ENCODE peak calls at places on chromosomes 12 and 14, in ten cellular contexts. G is activated CD8-positive, alpha-beta memory T cell treated with anti-CD3 and anti-CD28 coated beads for 4 hours; M is naive thymus-derived CD8-positive, alpha-beta T cell; E is A673; W is Peyer's patch; N is AML-193; A is stimulated activated CD4-positive, alpha-beta T cell treated with anti-CD3 and anti-CD28 coated beads, TNF-alpha, amount 100 ng/mL, for 4 hours; I is body of pancreas; S is endothelial cell; D is KG1. L is an unnamed sample.

GRCh38 chr14:103697601-103698379 is 17.5 kb downstream of the XRCC3 start:
- DNase-seq in G (no peak), M (no peak), E (no peak), W (no peak), N (no peak), A (no peak), I (no peak), S (no peak), D (no peak), L (no peak)

GRCh38 chr12:30457621-30458289 is 237.9 kb downstream of the IPO8 start:
- DNase-seq in G (no peak), M (no peak), E (peak; percentile 81), W (no peak), N (no peak), A (no peak), I (no peak), S (no peak), D (no peak), L (no peak)

GRCh38 chr12:94172973-94173372 is 24.6 kb downstream of the PLXNC1 start:
- DNase-seq in G (no peak), M (no peak), E (no peak), W (no peak), N (no peak), A (no peak), I (peak; percentile 73), S (no peak), D (no peak), L (no peak)

GRCh38 chr12:46354111-46354798 is 18.3 kb downstream of the SLC38A2 start:
- DNase-seq in G (no peak), M (no peak), E (no peak), W (no peak), N (peak; percentile 33), A (no peak), I (no peak), S (no peak), D (no peak), L (no peak)

GRCh38 chr14:88868558-88869159 is 44.2 kb downstream of the TTC8 start:
- DNase-seq in G (no peak), M (peak; percentile 27), E (peak; percentile 21), W (no peak), N (peak; percentile 41), A (no peak), I (no peak), S (no peak), D (no peak), L (no peak)

GRCh38 chr12:27965411-27965810 is 7.1 kb downstream of the PTHLH start:
- DNase-seq in G (no peak), M (no peak), E (peak; percentile 44), W (no peak), N (no peak), A (no peak), I (no peak), S (no peak), D (no peak), L (no peak)

GRCh38 chr14:73443758-73444157 is 14.6 kb downstream of the NUMB start:
- DNase-seq in G (no peak), M (no peak), E (no peak), W (no peak), N (no peak), A (no peak), I (no peak), S (no peak), D (no peak), L (no peak)

GRCh38 chr14:21989090-21989489 is 315.5 kb upstream of the OR4E1 start:
- DNase-seq in G (no peak), M (no peak), E (no peak), W (no peak), N (no peak), A (no peak), I (no peak), S (no peak), D (no peak), L (no peak)

GRCh38 chr12:27975222-27976136 is 2.9 kb upstream of the PTHLH start:
- DNase-seq in G (no peak), M (no peak), E (peak; percentile 43), W (no peak), N (no peak), A (no peak), I (peak; percentile 34), S (peak; percentile 68), D (no peak), L (no peak)

GRCh38 chr12:25497021-25497420 is 56.1 kb downstream of the LMNTD1 start:
- DNase-seq in G (no peak), M (no peak), E (no peak), W (no peak), N (no peak), A (no peak), I (no peak), S (no peak), D (no peak), L (no peak)

GRCh38 chr12:130424858-130425697 is 87.4 kb downstream of the PIWIL1 start:
- DNase-seq in G (no peak), M (no peak), E (no peak), W (no peak), N (no peak), A (no peak), I (no peak), S (no peak), D (no peak), L (no peak)

GRCh38 chr12:88753074-88753473 is 172.8 kb upstream of the KITLG start:
- DNase-seq in G (no peak), M (no peak), E (no peak), W (no peak), N (no peak), A (no peak), I (no peak), S (no peak), D (no peak), L (no peak)

GRCh38 chr12:30484658-30485057 is 211.0 kb downstream of the IPO8 start:
- DNase-seq in G (no peak), M (no peak), E (no peak), W (no peak), N (no peak), A (no peak), I (no peak), S (no peak), D (no peak), L (no peak)

GRCh38 chr12:27573972-27574371 is 50.0 kb downstream of the PPFIBP1 start:
- DNase-seq in G (no peak), M (no peak), E (peak; percentile 33), W (no peak), N (no peak), A (no peak), I (no peak), S (no peak), D (no peak), L (no peak)

GRCh38 chr14:100735271-100735670 is 8.6 kb downstream of the DLK1 start:
- DNase-seq in G (no peak), M (no peak), E (no peak), W (no peak), N (no peak), A (no peak), I (no peak), S (no peak), D (no peak), L (no peak)

GRCh38 chr12:11651785-11652184 is 2.3 kb downstream of the ETV6 start:
- DNase-seq in G (no peak), M (no peak), E (peak; percentile 30), W (no peak), N (no peak), A (no peak), I (no peak), S (no peak), D (no peak), L (no peak)

GRCh38 chr12:11825278-11825677 is 175.8 kb downstream of the ETV6 start:
- DNase-seq in G (no peak), M (no peak), E (no peak), W (no peak), N (no peak), A (no peak), I (no peak), S (no peak), D (no peak), L (no peak)

GRCh38 chr14:64293976-64294671 is at the start of gene ESR2:
- DNase-seq in G (no peak), M (peak; percentile 26), E (peak; percentile 56), W (peak; percentile 66), N (no peak), A (no peak), I (peak; percentile 25), S (peak; percentile 53), D (no peak), L (peak; percentile 7)

GRCh38 chr12:24909667-24910066 is 39.2 kb downstream of the BCAT1 start:
- DNase-seq in G (no peak), M (no peak), E (no peak), W (no peak), N (no peak), A (no peak), I (peak; percentile 82), S (no peak), D (no peak), L (no peak)

GRCh38 chr14:103714063-103714724 is 1.1 kb downstream of the XRCC3 start:
- DNase-seq in G (no peak), M (no peak), E (no peak), W (no peak), N (no peak), A (no peak), I (no peak), S (no peak), D (no peak), L (no peak)

GRCh38 chr12:89971880-89972279 is 263.2 kb upstream of the ATP2B1 start:
- DNase-seq in G (no peak), M (no peak), E (peak; percentile 48), W (no peak), N (no peak), A (no peak), I (no peak), S (no peak), D (no peak), L (no peak)

GRCh38 chr14:53850714-53851296 is 105.8 kb downstream of the BMP4 start:
- DNase-seq in G (no peak), M (no peak), E (no peak), W (no peak), N (no peak), A (no peak), I (no peak), S (no peak), D (no peak), L (no peak)

GRCh38 chr14:71485833-71486232 is 446.4 kb upstream of the RGS6 start:
- DNase-seq in G (no peak), M (no peak), E (no peak), W (no peak), N (no peak), A (no peak), I (no peak), S (no peak), D (no peak), L (no peak)

GRCh38 chr12:56448860-56449621 is at the start of gene TIMELESS:
- DNase-seq in G (peak; percentile 70), M (peak; percentile 86), E (peak; percentile 96), W (peak; percentile 87), N (peak; percentile 82), A (peak; percentile 80), I (peak; percentile 90), S (peak; percentile 83), D (peak; percentile 40), L (peak; percentile 86)

GRCh38 chr14:88604213-88604612 is 41.4 kb downstream of the ZC3H14 start:
- DNase-seq in G (no peak), M (no peak), E (no peak), W (no peak), N (no peak), A (no peak), I (no peak), S (no peak), D (no peak), L (no peak)

GRCh38 chr12:26010293-26010821 is 51.9 kb downstream of the RASSF8 start:
- DNase-seq in G (no peak), M (no peak), E (peak; percentile 90), W (no peak), N (no peak), A (no peak), I (no peak), S (no peak), D (no peak), L (no peak)

GRCh38 chr12:64753427-64753826 is 5.8 kb downstream of the GNS start:
- DNase-seq in G (no peak), M (no peak), E (no peak), W (no peak), N (no peak), A (no peak), I (no peak), S (no peak), D (no peak), L (no peak)

GRCh38 chr12:108712164-108712924 is 19.0 kb downstream of the CORO1C start:
- DNase-seq in G (no peak), M (no peak), E (no peak), W (no peak), N (peak; percentile 14), A (no peak), I (no peak), S (no peak), D (no peak), L (no peak)